ENCODE peak calls at places on chromosome 12, in seven cellular contexts. Z is stimulated activated CD4-positive, alpha-beta T cell treated with anti-CD3 and anti-CD28 coated beads, Interleukin-4, amount 100 ng/mL, for 24 hours; X is CD8-positive, alpha-beta T cell; Y is GM18507; J is fibroblast of the aortic adventitia; Q is body of pancreas; T is type B pancreatic cell. M is an unnamed sample.
A peak's percentile ranks its signal among the peaks of the same experiment; 100 is the strongest.

GRCh38 chr12:6167327-6168280 is 32.6 kb upstream of the CD9 start:
- DNase-seq in Z (peak; percentile 71), X (peak; percentile 12), Y (peak; percentile 20), J (peak; percentile 97), Q (peak; percentile 19), T (no peak), M (no peak)

GRCh38 chr12:75908961-75909699 is 122.4 kb downstream of the PHLDA1 start:
- DNase-seq in Z (no peak), X (no peak), Y (no peak), J (peak; percentile 94), Q (peak; percentile 88), T (no peak), M (no peak)

GRCh38 chr12:117768860-117769259 is 199.9 kb downstream of the KSR2 start:
- DNase-seq in Z (no peak), X (no peak), Y (no peak), J (no peak), Q (no peak), T (no peak), M (no peak)

GRCh38 chr12:68267892-68268396 is 14.5 kb upstream of the IL22 start:
- DNase-seq in Z (no peak), X (no peak), Y (no peak), J (peak; percentile 96), Q (no peak), T (no peak), M (no peak)

GRCh38 chr12:68332726-68333630 is 816 bp upstream of the MDM1 start:
- DNase-seq in Z (no peak), X (no peak), Y (no peak), J (no peak), Q (no peak), T (no peak), M (no peak)

GRCh38 chr12:82650627-82651337 is 35.9 kb upstream of the TMTC2 start:
- DNase-seq in Z (no peak), X (no peak), Y (no peak), J (peak; percentile 25), Q (no peak), T (no peak), M (peak; percentile 7)

GRCh38 chr12:118625050-118625675 is 248.8 kb downstream of the SUDS3 start:
- DNase-seq in Z (no peak), X (no peak), Y (no peak), J (no peak), Q (no peak), T (no peak), M (no peak)

GRCh38 chr12:84542289-84542688 is 370.3 kb downstream of the SLC6A15 start:
- DNase-seq in Z (no peak), X (no peak), Y (no peak), J (no peak), Q (no peak), T (no peak), M (no peak)

GRCh38 chr12:111412830-111413441 is 7.2 kb downstream of the SH2B3 start:
- DNase-seq in Z (no peak), X (no peak), Y (no peak), J (peak; percentile 47), Q (no peak), T (no peak), M (no peak)

GRCh38 chr12:108374596-108375320 is 35.6 kb upstream of the CMKLR1 start:
- DNase-seq in Z (no peak), X (no peak), Y (no peak), J (no peak), Q (no peak), T (no peak), M (no peak)

GRCh38 chr12:50555471-50555885 is 50.7 kb downstream of the DIP2B start:
- DNase-seq in Z (peak; percentile 54), X (no peak), Y (no peak), J (no peak), Q (no peak), T (no peak), M (no peak)

GRCh38 chr12:91994208-91994797 is 151.3 kb downstream of the BTG1 start:
- DNase-seq in Z (no peak), X (no peak), Y (no peak), J (no peak), Q (no peak), T (no peak), M (no peak)

GRCh38 chr12:132748319-132748718 is 13.3 kb downstream of the ANKLE2 start:
- DNase-seq in Z (no peak), X (no peak), Y (no peak), J (no peak), Q (no peak), T (no peak), M (no peak)

GRCh38 chr12:44317651-44318126 is 481.8 kb downstream of the TMEM117 start:
- DNase-seq in Z (no peak), X (no peak), Y (no peak), J (peak; percentile 15), Q (no peak), T (no peak), M (no peak)

GRCh38 chr12:93742086-93742934 is 65.1 kb downstream of the CRADD start:
- DNase-seq in Z (peak; percentile 49), X (peak; percentile 40), Y (peak; percentile 48), J (peak; percentile 76), Q (peak; percentile 85), T (peak; percentile 77), M (peak; percentile 43)

GRCh38 chr12:754238-754816 is 1.9 kb downstream of the WNK1 start:
- DNase-seq in Z (peak; percentile 17), X (no peak), Y (no peak), J (peak; percentile 27), Q (peak; percentile 52), T (no peak), M (peak; percentile 31)

GRCh38 chr12:96241484-96242256 is 47.5 kb downstream of the ELK3 start:
- DNase-seq in Z (peak; percentile 64), X (peak; percentile 62), Y (no peak), J (peak; percentile 88), Q (no peak), T (no peak), M (peak; percentile 95)

GRCh38 chr12:27343255-27344000 is 10.8 kb downstream of the BMAL2 start:
- DNase-seq in Z (no peak), X (no peak), Y (no peak), J (peak; percentile 92), Q (no peak), T (no peak), M (no peak)

GRCh38 chr12:19778111-19778688 is 338.9 kb downstream of the AEBP2 start:
- DNase-seq in Z (no peak), X (no peak), Y (no peak), J (peak; percentile 70), Q (no peak), T (no peak), M (no peak)

GRCh38 chr12:66304296-66304915 is 2.1 kb downstream of the HELB start:
- DNase-seq in Z (no peak), X (no peak), Y (no peak), J (no peak), Q (no peak), T (no peak), M (peak; percentile 16)

GRCh38 chr12:101743242-101743641 is 4.0 kb upstream of the SYCP3 start:
- DNase-seq in Z (no peak), X (no peak), Y (no peak), J (peak; percentile 4), Q (no peak), T (no peak), M (no peak)

GRCh38 chr12:124453419-124454351 is 113.7 kb downstream of the NCOR2 start:
- DNase-seq in Z (peak; percentile 82), X (peak; percentile 72), Y (peak; percentile 82), J (peak; percentile 51), Q (peak; percentile 63), T (no peak), M (peak; percentile 76)

GRCh38 chr12:58310828-58311273 is 369.5 kb downstream of the ATP23 start:
- DNase-seq in Z (no peak), X (no peak), Y (no peak), J (peak; percentile 99), Q (no peak), T (no peak), M (no peak)

GRCh38 chr12:54352891-54353874 is 11.1 kb downstream of the GPR84 start:
- DNase-seq in Z (no peak), X (no peak), Y (no peak), J (peak; percentile 52), Q (peak; percentile 86), T (no peak), M (no peak)